ENCODE peak calls at places on chromosomes 11 and 22, in seven cellular contexts. R is mesendoderm, H is IMR-90, G is H9, L is H1, C is neuronal stem cell, P is mesenchymal stem cell. T is an unnamed sample.

GRCh38 chr11:94519478-94520084 is 7.3 kb downstream of the C11orf97 start:
- DNase-seq in L (no peak), H (peak; percentile 49), R (no peak), P (peak; percentile 43), G (no peak), C (peak; percentile 12), T (peak; percentile 73)

GRCh38 chr22:28246392-28246791 is 327.3 kb upstream of the PITPNB start:
- DNase-seq in L (no peak), C (no peak), H (peak; percentile 72), P (no peak), R (peak; percentile 72), G (no peak), T (no peak)

GRCh38 chr11:113296447-113297205 is 17.8 kb upstream of the TTC12 start:
- DNase-seq in C (no peak), G (peak; percentile 37), L (no peak), H (no peak), R (peak; percentile 31), P (no peak), T (peak; percentile 94)

GRCh38 chr11:36777302-36777701 is 179.3 kb upstream of the RAG2 start:
- DNase-seq in P (no peak), R (no peak), H (no peak), G (no peak), C (no peak), L (no peak), T (no peak)

GRCh38 chr11:76846441-76846840 is 14.3 kb upstream of the ACER3 start:
- DNase-seq in H (no peak), C (no peak), R (no peak), L (no peak), P (no peak), G (no peak), T (no peak)

GRCh38 chr11:121318848-121319834 is 26.6 kb downstream of the SC5D start:
- DNase-seq in H (peak; percentile 56), L (no peak), C (peak; percentile 32), R (peak; percentile 51), G (no peak), P (peak; percentile 60), T (peak; percentile 57)

GRCh38 chr11:93192163-93192562 is 5.6 kb downstream of the SLC36A4 start:
- DNase-seq in C (no peak), H (no peak), R (peak; percentile 92), L (no peak), P (no peak), G (peak; percentile 46), T (no peak)

GRCh38 chr11:2477254-2477653 is 32.4 kb downstream of the KCNQ1 start:
- DNase-seq in P (no peak), R (no peak), H (no peak), C (no peak), L (no peak), G (no peak), T (no peak)

GRCh38 chr11:121257976-121258375 is 34.6 kb upstream of the SC5D start:
- DNase-seq in P (no peak), G (no peak), H (no peak), C (no peak), L (no peak), R (no peak), T (no peak)

GRCh38 chr11:114607753-114608459 is 12.3 kb upstream of the NXPE4 start:
- DNase-seq in G (no peak), H (no peak), P (no peak), R (no peak), C (no peak), L (no peak), T (peak; percentile 51)

GRCh38 chr22:34842630-34843029 is 223.3 kb upstream of the ISX start:
- DNase-seq in H (no peak), G (no peak), C (no peak), R (peak; percentile 67), P (no peak), L (no peak), T (no peak)

GRCh38 chr22:34851918-34852662 is 213.9 kb upstream of the ISX start:
- DNase-seq in P (no peak), R (peak; percentile 36), C (no peak), H (no peak), L (no peak), G (no peak), T (no peak)

GRCh38 chr22:34850010-34850409 is 215.9 kb upstream of the ISX start:
- DNase-seq in H (no peak), L (no peak), P (no peak), R (peak; percentile 68), C (no peak), G (no peak), T (peak; percentile 2)

GRCh38 chr22:34845391-34845790 is 220.6 kb upstream of the ISX start:
- DNase-seq in H (no peak), P (no peak), L (no peak), R (no peak), G (no peak), C (no peak), T (no peak)

DNA sequence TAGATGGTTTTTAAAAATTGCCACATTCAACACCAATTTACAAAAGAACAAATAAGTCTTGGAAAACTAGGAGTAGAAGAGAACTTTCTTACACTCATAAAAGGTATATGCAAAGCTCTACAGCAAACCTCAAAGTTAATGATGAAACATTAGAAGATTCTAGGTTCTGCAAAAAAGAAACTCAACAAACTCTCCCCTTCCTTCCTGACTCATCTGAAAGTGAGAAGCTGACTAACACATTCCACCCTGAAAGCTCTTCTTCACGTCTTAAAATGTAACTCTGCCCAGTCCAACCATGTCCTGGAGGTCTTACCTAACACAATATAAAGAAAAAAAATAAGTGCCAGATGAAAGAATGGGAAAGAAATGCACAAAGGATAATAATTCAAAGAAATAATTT is 218.9 kb upstream of the ISX start:
- DNase-seq in L (no peak), P (no peak), H (no peak), R (peak; percentile 27), C (no peak), G (no peak), T (no peak)
- H3K18ac ChIP-seq in L (no peak overlapping the region), P (no peak overlapping the region), H (no peak overlapping the region), R (no peak overlapping the region), C (no peak overlapping the region), G (no peak overlapping the region), T (no peak overlapping the region)

GRCh38 chr11:567036-567628 is 6.4 kb downstream of the RASSF7 start:
- DNase-seq in L (no peak), G (no peak), C (no peak), R (no peak), H (no peak), P (no peak), T (no peak)
- H3K27ac ChIP-seq in L (no peak overlapping the region), G (no peak overlapping the region), C (no peak overlapping the region), R (no peak overlapping the region), H (peak overlapping the region; percentile 96), P (no peak overlapping the region), T (no peak overlapping the region)

DNA sequence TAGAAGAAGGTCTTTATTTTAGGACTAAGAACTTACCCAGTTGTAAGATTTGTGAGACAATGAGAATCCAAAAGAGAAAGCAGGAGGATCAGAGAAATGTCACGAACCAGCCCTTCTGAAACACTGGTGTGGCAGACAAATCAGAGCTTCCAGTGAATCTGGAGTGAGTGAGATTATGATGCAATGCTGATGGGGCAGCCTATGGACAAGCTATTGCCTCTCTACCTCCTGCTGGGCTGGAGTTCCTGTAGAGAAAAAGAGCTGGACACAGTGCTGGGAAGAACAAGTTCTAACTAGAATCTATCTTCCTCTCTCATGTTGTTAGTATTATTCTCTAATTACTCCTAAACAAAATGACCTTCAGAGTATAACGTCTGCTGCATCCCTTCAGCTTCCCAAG is 12.0 kb upstream of the ANO3 start:
- DNase-seq in G (peak; percentile 34), R (peak; percentile 72), C (no peak), L (no peak), P (peak; percentile 18), H (no peak), T (no peak)
- H3K18ac ChIP-seq in G (no peak overlapping the region), R (no peak overlapping the region), C (no peak overlapping the region), L (no peak overlapping the region), P (no peak overlapping the region), H (no peak overlapping the region), T (no peak overlapping the region)

GRCh38 chr22:24144471-24145115 is 36.7 kb upstream of the SUSD2 start:
- DNase-seq in L (no peak), G (no peak), R (no peak), P (no peak), H (no peak), C (no peak), T (no peak)
- H3K27ac ChIP-seq in L (no peak overlapping the region), G (no peak overlapping the region), R (no peak overlapping the region), P (no peak overlapping the region), H (no peak overlapping the region), C (no peak overlapping the region), T (no peak overlapping the region)

GRCh38 chr11:82606738-82607137 is 126.9 kb downstream of the FAM181B start:
- DNase-seq in R (no peak), G (no peak), L (no peak), P (no peak), H (no peak), C (no peak), T (no peak)
- H3K18ac ChIP-seq in R (no peak overlapping the region), G (no peak overlapping the region), L (no peak overlapping the region), P (no peak overlapping the region), H (no peak overlapping the region), C (no peak overlapping the region), T (no peak overlapping the region)

GRCh38 chr11:72633068-72633467 is 41.2 kb downstream of the PDE2A start:
- DNase-seq in C (no peak), R (no peak), H (no peak), L (no peak), G (no peak), P (no peak), T (no peak)
- H3K27ac ChIP-seq in C (no peak overlapping the region), R (no peak overlapping the region), H (no peak overlapping the region), L (no peak overlapping the region), G (no peak overlapping the region), P (no peak overlapping the region), T (no peak overlapping the region)

GRCh38 chr11:60927061-60927592 is 2.9 kb downstream of the TMEM132A start:
- DNase-seq in P (no peak), L (no peak), G (no peak), R (no peak), C (no peak), H (no peak), T (no peak)
- H3K18ac ChIP-seq in P (no peak overlapping the region), L (no peak overlapping the region), G (no peak overlapping the region), R (no peak overlapping the region), C (no peak overlapping the region), H (no peak overlapping the region), T (no peak overlapping the region)

DNA sequence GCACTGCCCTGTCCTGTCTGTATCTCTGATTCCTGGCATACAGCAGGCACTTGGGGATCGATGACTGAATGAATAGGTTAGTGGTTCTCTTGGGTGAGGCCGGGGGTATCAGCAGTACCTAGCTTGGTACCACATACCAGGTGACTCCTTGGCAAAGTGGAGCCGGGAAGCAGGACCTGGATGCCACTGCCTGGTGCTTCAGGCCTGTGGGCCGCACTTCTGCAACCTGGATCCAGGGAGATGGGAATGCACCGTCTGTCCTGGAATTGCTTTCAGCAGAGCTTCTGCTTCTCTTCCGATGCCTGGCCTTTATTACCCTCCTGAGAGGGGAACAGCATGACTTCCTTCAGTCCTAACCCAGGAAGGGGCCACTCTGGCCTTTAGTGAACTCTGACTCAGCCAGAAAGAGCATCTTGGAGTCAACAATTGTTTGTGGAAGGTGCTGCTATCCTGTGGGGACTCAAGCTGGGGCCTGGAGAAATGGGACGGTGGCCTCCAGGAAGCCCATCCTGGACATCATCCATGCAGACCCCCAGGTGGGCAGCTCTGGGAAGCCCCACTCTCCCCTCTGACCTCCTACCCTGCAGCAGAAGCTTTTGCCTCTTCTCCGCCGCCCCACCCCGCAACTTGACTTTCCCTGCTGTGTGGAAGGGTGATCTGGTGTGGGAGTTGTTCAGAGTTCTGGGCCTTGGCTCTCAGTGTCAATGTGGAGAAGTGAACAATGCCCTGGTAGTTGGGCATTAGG is 5.1 kb downstream of the CD82 start:
- DNase-seq in P (peak; percentile 68), R (no peak), G (no peak), H (no peak), C (no peak), L (no peak), T (no peak)
- H3K27ac ChIP-seq in P (peak overlapping the region; percentile 94), R (no peak overlapping the region), G (no peak overlapping the region), H (peak overlapping the region; percentile 63), C (peak overlapping the region; percentile 9), L (no peak overlapping the region), T (no peak overlapping the region)